ENCODE peak calls at places on chromosomes 7 and 10, in five cellular contexts. C is neural crest cell, X is KG1, V is Panc1, S is iris pigment epithelial cell. W is an unnamed sample.

GRCh38 chr7:155371884-155372781 is 74.5 kb downstream of the INSIG1 start:
- DNase-seq in S (no peak), X (no peak), V (no peak), C (no peak), W (no peak)

GRCh38 chr10:44756235-44756634 is 154.9 kb upstream of the TMEM72 start:
- DNase-seq in S (peak; percentile 62), C (no peak), X (no peak), V (no peak), W (no peak)

GRCh38 chr7:151690597-151690996 is 170.9 kb upstream of the RHEB start:
- DNase-seq in S (peak; percentile 84), C (no peak), X (no peak), V (no peak), W (no peak)

GRCh38 chr10:45091968-45092367 is 91.2 kb downstream of the ZNF22 start:
- DNase-seq in C (no peak), X (no peak), S (no peak), V (no peak), W (no peak)

GRCh38 chr7:16649196-16649595 is 3.2 kb downstream of the BZW2 start:
- DNase-seq in C (no peak), V (no peak), X (no peak), S (peak; percentile 36), W (no peak)

GRCh38 chr10:17523246-17523753 is 68.9 kb upstream of the ST8SIA6 start:
- DNase-seq in V (no peak), S (no peak), C (no peak), X (no peak), W (no peak)

GRCh38 chr7:66167773-66168367 is 37.3 kb upstream of the TPST1 start:
- DNase-seq in X (no peak), S (peak; percentile 90), C (no peak), V (peak; percentile 46), W (no peak)

GRCh38 chr7:41889472-41889871 is 186.6 kb upstream of the INHBA start:
- DNase-seq in V (no peak), C (no peak), X (no peak), S (no peak), W (no peak)

GRCh38 chr7:157615101-157615817 is 278.5 kb downstream of the DNAJB6 start:
- DNase-seq in S (no peak), X (no peak), C (no peak), V (no peak), W (no peak)

GRCh38 chr7:66894463-66895080 is 26.5 kb upstream of the TMEM248 start:
- DNase-seq in V (no peak), C (no peak), S (peak; percentile 50), X (no peak), W (no peak)

GRCh38 chr7:106568002-106568679 is 92.8 kb downstream of the CCDC71L start:
- DNase-seq in S (no peak), C (no peak), X (no peak), V (no peak), W (no peak)

GRCh38 chr7:25084826-25085225 is 40.2 kb downstream of the CYCS start:
- DNase-seq in X (no peak), S (peak; percentile 38), V (no peak), C (no peak), W (no peak)

GRCh38 chr10:3046941-3047621 is 20.3 kb upstream of the PFKP start:
- DNase-seq in C (no peak), X (no peak), V (no peak), S (peak; percentile 15), W (no peak)

GRCh38 chr7:13099197-13099795 is 411.9 kb downstream of the ARL4A start:
- DNase-seq in C (no peak), V (peak; percentile 72), X (no peak), S (peak; percentile 23), W (no peak)

GRCh38 chr7:144857463-144857862 is 21.6 kb upstream of the TPK1 start:
- DNase-seq in V (no peak), S (no peak), C (no peak), X (no peak), W (no peak)

W was measured in AML-193.